ENCODE peak calls at places on chromosomes 6 and 20, in eight cellular contexts. One of them, this sample, is unnamed.

GRCh38 chr20:4840831-4841230 is 119.1 kb downstream of the PRND start:
- ATAC-seq in Right ventricle myocardium inferior: no peak
- ATAC-seq in left ventricle myocardium superior: no peak
- ATAC-seq in heart left ventricle: no peak
- ATAC-seq in T-helper 17 cell: no peak
- ATAC-seq in naive thymus-derived CD8-positive, alpha-beta T cell: no peak
- ATAC-seq in SK-N-SH treated with all-trans-retinoic acid at 6 μM for 48 hours: no peak
- ATAC-seq in activated T-cell treated with anti-CD3 and anti-CD28 coated beads, Interleukin-2, amount 50 U/mL, for 72 hours: no peak
- ATAC-seq in this sample: no peak

GRCh38 chr6:31633447-31633846 is 12.9 kb downstream of the PRRC2A start:
- ATAC-seq in heart left ventricle: no peak
- ATAC-seq in Right ventricle myocardium inferior: no peak
- ATAC-seq in naive thymus-derived CD8-positive, alpha-beta T cell: no peak
- ATAC-seq in activated T-cell treated with anti-CD3 and anti-CD28 coated beads, Interleukin-2, amount 50 U/mL, for 72 hours: no peak
- ATAC-seq in T-helper 17 cell: no peak
- ATAC-seq in SK-N-SH treated with all-trans-retinoic acid at 6 μM for 48 hours: no peak
- ATAC-seq in left ventricle myocardium superior: no peak
- ATAC-seq in this sample: no peak

GRCh38 chr20:19913927-19914614 is 103.1 kb upstream of the NAA20 start:
- ATAC-seq in SK-N-SH treated with all-trans-retinoic acid at 6 μM for 48 hours: peak
- ATAC-seq in activated T-cell treated with anti-CD3 and anti-CD28 coated beads, Interleukin-2, amount 50 U/mL, for 72 hours: no peak
- ATAC-seq in heart left ventricle: no peak
- ATAC-seq in Right ventricle myocardium inferior: no peak
- ATAC-seq in naive thymus-derived CD8-positive, alpha-beta T cell: no peak
- ATAC-seq in left ventricle myocardium superior: no peak
- ATAC-seq in T-helper 17 cell: no peak
- ATAC-seq in this sample: no peak

GRCh38 chr6:21342496-21342895 is 251.1 kb upstream of the SOX4 start:
- ATAC-seq in SK-N-SH treated with all-trans-retinoic acid at 6 μM for 48 hours: no peak
- ATAC-seq in naive thymus-derived CD8-positive, alpha-beta T cell: no peak
- ATAC-seq in Right ventricle myocardium inferior: peak
- ATAC-seq in T-helper 17 cell: no peak
- ATAC-seq in activated T-cell treated with anti-CD3 and anti-CD28 coated beads, Interleukin-2, amount 50 U/mL, for 72 hours: no peak
- ATAC-seq in heart left ventricle: peak
- ATAC-seq in left ventricle myocardium superior: peak
- ATAC-seq in this sample: no peak

GRCh38 chr20:50237349-50237748 is 46.7 kb downstream of the CEBPB start:
- ATAC-seq in SK-N-SH treated with all-trans-retinoic acid at 6 μM for 48 hours: no peak
- ATAC-seq in heart left ventricle: no peak
- ATAC-seq in Right ventricle myocardium inferior: no peak
- ATAC-seq in naive thymus-derived CD8-positive, alpha-beta T cell: no peak
- ATAC-seq in left ventricle myocardium superior: no peak
- ATAC-seq in T-helper 17 cell: no peak
- ATAC-seq in activated T-cell treated with anti-CD3 and anti-CD28 coated beads, Interleukin-2, amount 50 U/mL, for 72 hours: no peak
- ATAC-seq in this sample: no peak

GRCh38 chr6:4133941-4134838 is 1.2 kb downstream of the ECI2 start:
- ATAC-seq in heart left ventricle: no peak
- ATAC-seq in left ventricle myocardium superior: no peak
- ATAC-seq in activated T-cell treated with anti-CD3 and anti-CD28 coated beads, Interleukin-2, amount 50 U/mL, for 72 hours: no peak
- ATAC-seq in naive thymus-derived CD8-positive, alpha-beta T cell: no peak
- ATAC-seq in Right ventricle myocardium inferior: no peak
- ATAC-seq in SK-N-SH treated with all-trans-retinoic acid at 6 μM for 48 hours: peak
- ATAC-seq in T-helper 17 cell: no peak
- ATAC-seq in this sample: no peak

GRCh38 chr6:125738276-125738675 is 11.2 kb upstream of the HEY2 start:
- ATAC-seq in heart left ventricle: no peak
- ATAC-seq in activated T-cell treated with anti-CD3 and anti-CD28 coated beads, Interleukin-2, amount 50 U/mL, for 72 hours: no peak
- ATAC-seq in T-helper 17 cell: no peak
- ATAC-seq in Right ventricle myocardium inferior: no peak
- ATAC-seq in naive thymus-derived CD8-positive, alpha-beta T cell: no peak
- ATAC-seq in SK-N-SH treated with all-trans-retinoic acid at 6 μM for 48 hours: no peak
- ATAC-seq in left ventricle myocardium superior: no peak
- ATAC-seq in this sample: no peak

GRCh38 chr6:135159531-135159930 is 21.6 kb upstream of the MYB start:
- ATAC-seq in naive thymus-derived CD8-positive, alpha-beta T cell: no peak
- ATAC-seq in activated T-cell treated with anti-CD3 and anti-CD28 coated beads, Interleukin-2, amount 50 U/mL, for 72 hours: peak
- ATAC-seq in Right ventricle myocardium inferior: no peak
- ATAC-seq in T-helper 17 cell: no peak
- ATAC-seq in SK-N-SH treated with all-trans-retinoic acid at 6 μM for 48 hours: no peak
- ATAC-seq in heart left ventricle: no peak
- ATAC-seq in left ventricle myocardium superior: no peak
- ATAC-seq in this sample: no peak

GRCh38 chr6:52729594-52729993 is 33.7 kb downstream of the GSTA2 start:
- ATAC-seq in naive thymus-derived CD8-positive, alpha-beta T cell: no peak
- ATAC-seq in left ventricle myocardium superior: no peak
- ATAC-seq in SK-N-SH treated with all-trans-retinoic acid at 6 μM for 48 hours: no peak
- ATAC-seq in heart left ventricle: no peak
- ATAC-seq in Right ventricle myocardium inferior: no peak
- ATAC-seq in T-helper 17 cell: no peak
- ATAC-seq in activated T-cell treated with anti-CD3 and anti-CD28 coated beads, Interleukin-2, amount 50 U/mL, for 72 hours: no peak
- ATAC-seq in this sample: no peak

GRCh38 chr6:63808576-63808975 is 173.0 kb downstream of the PHF3 start:
- ATAC-seq in activated T-cell treated with anti-CD3 and anti-CD28 coated beads, Interleukin-2, amount 50 U/mL, for 72 hours: no peak
- ATAC-seq in SK-N-SH treated with all-trans-retinoic acid at 6 μM for 48 hours: no peak
- ATAC-seq in naive thymus-derived CD8-positive, alpha-beta T cell: no peak
- ATAC-seq in heart left ventricle: no peak
- ATAC-seq in T-helper 17 cell: no peak
- ATAC-seq in left ventricle myocardium superior: no peak
- ATAC-seq in Right ventricle myocardium inferior: no peak
- ATAC-seq in this sample: no peak

GRCh38 chr6:52739627-52740026 is 23.6 kb downstream of the GSTA2 start:
- ATAC-seq in left ventricle myocardium superior: no peak
- ATAC-seq in SK-N-SH treated with all-trans-retinoic acid at 6 μM for 48 hours: no peak
- ATAC-seq in naive thymus-derived CD8-positive, alpha-beta T cell: no peak
- ATAC-seq in Right ventricle myocardium inferior: no peak
- ATAC-seq in T-helper 17 cell: no peak
- ATAC-seq in activated T-cell treated with anti-CD3 and anti-CD28 coated beads, Interleukin-2, amount 50 U/mL, for 72 hours: no peak
- ATAC-seq in heart left ventricle: no peak
- ATAC-seq in this sample: no peak

GRCh38 chr20:60313609-60314008 is 355.4 kb downstream of the CDH26 start:
- ATAC-seq in left ventricle myocardium superior: no peak
- ATAC-seq in SK-N-SH treated with all-trans-retinoic acid at 6 μM for 48 hours: no peak
- ATAC-seq in heart left ventricle: no peak
- ATAC-seq in naive thymus-derived CD8-positive, alpha-beta T cell: no peak
- ATAC-seq in T-helper 17 cell: no peak
- ATAC-seq in Right ventricle myocardium inferior: no peak
- ATAC-seq in activated T-cell treated with anti-CD3 and anti-CD28 coated beads, Interleukin-2, amount 50 U/mL, for 72 hours: no peak
- ATAC-seq in this sample: no peak

GRCh38 chr6:32972353-32973143 is 4.2 kb downstream of the BRD2 start:
- ATAC-seq in heart left ventricle: peak
- ATAC-seq in activated T-cell treated with anti-CD3 and anti-CD28 coated beads, Interleukin-2, amount 50 U/mL, for 72 hours: peak
- ATAC-seq in naive thymus-derived CD8-positive, alpha-beta T cell: peak
- ATAC-seq in Right ventricle myocardium inferior: no peak
- ATAC-seq in left ventricle myocardium superior: no peak
- ATAC-seq in T-helper 17 cell: peak
- ATAC-seq in SK-N-SH treated with all-trans-retinoic acid at 6 μM for 48 hours: no peak
- ATAC-seq in this sample: no peak

GRCh38 chr6:10595731-10596664 is 74.8 kb downstream of the GCNT2 start:
- ATAC-seq in heart left ventricle: no peak
- ATAC-seq in T-helper 17 cell: no peak
- ATAC-seq in left ventricle myocardium superior: no peak
- ATAC-seq in naive thymus-derived CD8-positive, alpha-beta T cell: no peak
- ATAC-seq in Right ventricle myocardium inferior: no peak
- ATAC-seq in activated T-cell treated with anti-CD3 and anti-CD28 coated beads, Interleukin-2, amount 50 U/mL, for 72 hours: no peak
- ATAC-seq in SK-N-SH treated with all-trans-retinoic acid at 6 μM for 48 hours: no peak
- ATAC-seq in this sample: no peak

GRCh38 chr6:1400126-1400850 is 10.9 kb downstream of the FOXF2 start:
- ATAC-seq in Right ventricle myocardium inferior: no peak
- ATAC-seq in activated T-cell treated with anti-CD3 and anti-CD28 coated beads, Interleukin-2, amount 50 U/mL, for 72 hours: no peak
- ATAC-seq in naive thymus-derived CD8-positive, alpha-beta T cell: no peak
- ATAC-seq in left ventricle myocardium superior: no peak
- ATAC-seq in SK-N-SH treated with all-trans-retinoic acid at 6 μM for 48 hours: no peak
- ATAC-seq in T-helper 17 cell: no peak
- ATAC-seq in heart left ventricle: no peak
- ATAC-seq in this sample: no peak

GRCh38 chr6:47836046-47836445 is 54.2 kb downstream of the OPN5 start:
- ATAC-seq in SK-N-SH treated with all-trans-retinoic acid at 6 μM for 48 hours: no peak
- ATAC-seq in heart left ventricle: no peak
- ATAC-seq in activated T-cell treated with anti-CD3 and anti-CD28 coated beads, Interleukin-2, amount 50 U/mL, for 72 hours: peak
- ATAC-seq in left ventricle myocardium superior: no peak
- ATAC-seq in Right ventricle myocardium inferior: no peak
- ATAC-seq in T-helper 17 cell: no peak
- ATAC-seq in naive thymus-derived CD8-positive, alpha-beta T cell: no peak
- ATAC-seq in this sample: no peak

GRCh38 chr6:152130441-152130840 is 323.0 kb downstream of the ESR1 start:
- ATAC-seq in left ventricle myocardium superior: peak
- ATAC-seq in activated T-cell treated with anti-CD3 and anti-CD28 coated beads, Interleukin-2, amount 50 U/mL, for 72 hours: peak
- ATAC-seq in heart left ventricle: peak
- ATAC-seq in T-helper 17 cell: no peak
- ATAC-seq in naive thymus-derived CD8-positive, alpha-beta T cell: no peak
- ATAC-seq in SK-N-SH treated with all-trans-retinoic acid at 6 μM for 48 hours: no peak
- ATAC-seq in Right ventricle myocardium inferior: peak
- ATAC-seq in this sample: peak

GRCh38 chr6:68695403-68695802 is 60.3 kb downstream of the ADGRB3 start:
- ATAC-seq in heart left ventricle: no peak
- ATAC-seq in activated T-cell treated with anti-CD3 and anti-CD28 coated beads, Interleukin-2, amount 50 U/mL, for 72 hours: no peak
- ATAC-seq in left ventricle myocardium superior: no peak
- ATAC-seq in Right ventricle myocardium inferior: no peak
- ATAC-seq in T-helper 17 cell: no peak
- ATAC-seq in naive thymus-derived CD8-positive, alpha-beta T cell: no peak
- ATAC-seq in SK-N-SH treated with all-trans-retinoic acid at 6 μM for 48 hours: no peak
- ATAC-seq in this sample: no peak

GRCh38 chr20:63924241-63924640 is 29.3 kb downstream of the DNAJC5 start:
- ATAC-seq in SK-N-SH treated with all-trans-retinoic acid at 6 μM for 48 hours: no peak
- ATAC-seq in Right ventricle myocardium inferior: no peak
- ATAC-seq in T-helper 17 cell: no peak
- ATAC-seq in heart left ventricle: no peak
- ATAC-seq in activated T-cell treated with anti-CD3 and anti-CD28 coated beads, Interleukin-2, amount 50 U/mL, for 72 hours: no peak
- ATAC-seq in naive thymus-derived CD8-positive, alpha-beta T cell: no peak
- ATAC-seq in left ventricle myocardium superior: no peak
- ATAC-seq in this sample: no peak

GRCh38 chr6:18416341-18416679 is 29.2 kb downstream of the RNF144B start:
- ATAC-seq in Right ventricle myocardium inferior: no peak
- ATAC-seq in activated T-cell treated with anti-CD3 and anti-CD28 coated beads, Interleukin-2, amount 50 U/mL, for 72 hours: no peak
- ATAC-seq in heart left ventricle: no peak
- ATAC-seq in left ventricle myocardium superior: no peak
- ATAC-seq in SK-N-SH treated with all-trans-retinoic acid at 6 μM for 48 hours: no peak
- ATAC-seq in naive thymus-derived CD8-positive, alpha-beta T cell: no peak
- ATAC-seq in T-helper 17 cell: no peak
- ATAC-seq in this sample: no peak

GRCh38 chr6:50589751-50590470 is 123.4 kb upstream of the TFAP2D start:
- ATAC-seq in SK-N-SH treated with all-trans-retinoic acid at 6 μM for 48 hours: no peak
- ATAC-seq in T-helper 17 cell: no peak
- ATAC-seq in activated T-cell treated with anti-CD3 and anti-CD28 coated beads, Interleukin-2, amount 50 U/mL, for 72 hours: no peak
- ATAC-seq in left ventricle myocardium superior: no peak
- ATAC-seq in naive thymus-derived CD8-positive, alpha-beta T cell: no peak
- ATAC-seq in Right ventricle myocardium inferior: no peak
- ATAC-seq in heart left ventricle: no peak
- ATAC-seq in this sample: no peak

GRCh38 chr6:1744543-1744942 is 134.8 kb downstream of the FOXC1 start:
- ATAC-seq in activated T-cell treated with anti-CD3 and anti-CD28 coated beads, Interleukin-2, amount 50 U/mL, for 72 hours: no peak
- ATAC-seq in SK-N-SH treated with all-trans-retinoic acid at 6 μM for 48 hours: no peak
- ATAC-seq in left ventricle myocardium superior: no peak
- ATAC-seq in naive thymus-derived CD8-positive, alpha-beta T cell: no peak
- ATAC-seq in Right ventricle myocardium inferior: no peak
- ATAC-seq in T-helper 17 cell: no peak
- ATAC-seq in heart left ventricle: no peak
- ATAC-seq in this sample: no peak

GRCh38 chr20:15675813-15676484 is 897.3 kb downstream of the KIF16B start:
- ATAC-seq in T-helper 17 cell: no peak
- ATAC-seq in activated T-cell treated with anti-CD3 and anti-CD28 coated beads, Interleukin-2, amount 50 U/mL, for 72 hours: no peak
- ATAC-seq in SK-N-SH treated with all-trans-retinoic acid at 6 μM for 48 hours: peak
- ATAC-seq in heart left ventricle: no peak
- ATAC-seq in Right ventricle myocardium inferior: no peak
- ATAC-seq in left ventricle myocardium superior: no peak
- ATAC-seq in naive thymus-derived CD8-positive, alpha-beta T cell: no peak
- ATAC-seq in this sample: no peak

GRCh38 chr6:41826343-41827043 is 39.0 kb downstream of the TOMM6 start:
- ATAC-seq in naive thymus-derived CD8-positive, alpha-beta T cell: no peak
- ATAC-seq in SK-N-SH treated with all-trans-retinoic acid at 6 μM for 48 hours: no peak
- ATAC-seq in Right ventricle myocardium inferior: no peak
- ATAC-seq in heart left ventricle: no peak
- ATAC-seq in T-helper 17 cell: no peak
- ATAC-seq in activated T-cell treated with anti-CD3 and anti-CD28 coated beads, Interleukin-2, amount 50 U/mL, for 72 hours: no peak
- ATAC-seq in left ventricle myocardium superior: no peak
- ATAC-seq in this sample: no peak

GRCh38 chr6:137369135-137369534 is 125.1 kb downstream of the OLIG3 start:
- ATAC-seq in naive thymus-derived CD8-positive, alpha-beta T cell: no peak
- ATAC-seq in left ventricle myocardium superior: no peak
- ATAC-seq in heart left ventricle: no peak
- ATAC-seq in Right ventricle myocardium inferior: no peak
- ATAC-seq in T-helper 17 cell: no peak
- ATAC-seq in SK-N-SH treated with all-trans-retinoic acid at 6 μM for 48 hours: no peak
- ATAC-seq in activated T-cell treated with anti-CD3 and anti-CD28 coated beads, Interleukin-2, amount 50 U/mL, for 72 hours: no peak
- ATAC-seq in this sample: no peak

GRCh38 chr6:20265842-20266241 is 53.6 kb upstream of the MBOAT1 start:
- ATAC-seq in heart left ventricle: no peak
- ATAC-seq in left ventricle myocardium superior: no peak
- ATAC-seq in activated T-cell treated with anti-CD3 and anti-CD28 coated beads, Interleukin-2, amount 50 U/mL, for 72 hours: no peak
- ATAC-seq in naive thymus-derived CD8-positive, alpha-beta T cell: no peak
- ATAC-seq in SK-N-SH treated with all-trans-retinoic acid at 6 μM for 48 hours: no peak
- ATAC-seq in T-helper 17 cell: no peak
- ATAC-seq in Right ventricle myocardium inferior: no peak
- ATAC-seq in this sample: no peak

GRCh38 chr20:38842558-38842981 is 37.1 kb downstream of the PPP1R16B start:
- ATAC-seq in activated T-cell treated with anti-CD3 and anti-CD28 coated beads, Interleukin-2, amount 50 U/mL, for 72 hours: peak
- ATAC-seq in naive thymus-derived CD8-positive, alpha-beta T cell: peak
- ATAC-seq in left ventricle myocardium superior: no peak
- ATAC-seq in Right ventricle myocardium inferior: no peak
- ATAC-seq in heart left ventricle: no peak
- ATAC-seq in SK-N-SH treated with all-trans-retinoic acid at 6 μM for 48 hours: no peak
- ATAC-seq in T-helper 17 cell: peak
- ATAC-seq in this sample: no peak

GRCh38 chr6:124800222-124800621 is 162.0 kb upstream of the RNF217 start:
- ATAC-seq in Right ventricle myocardium inferior: no peak
- ATAC-seq in heart left ventricle: no peak
- ATAC-seq in activated T-cell treated with anti-CD3 and anti-CD28 coated beads, Interleukin-2, amount 50 U/mL, for 72 hours: no peak
- ATAC-seq in naive thymus-derived CD8-positive, alpha-beta T cell: no peak
- ATAC-seq in SK-N-SH treated with all-trans-retinoic acid at 6 μM for 48 hours: no peak
- ATAC-seq in left ventricle myocardium superior: no peak
- ATAC-seq in T-helper 17 cell: no peak
- ATAC-seq in this sample: no peak

GRCh38 chr6:8633762-8634161 is 198.4 kb upstream of the SLC35B3 start:
- ATAC-seq in naive thymus-derived CD8-positive, alpha-beta T cell: no peak
- ATAC-seq in activated T-cell treated with anti-CD3 and anti-CD28 coated beads, Interleukin-2, amount 50 U/mL, for 72 hours: no peak
- ATAC-seq in left ventricle myocardium superior: no peak
- ATAC-seq in heart left ventricle: no peak
- ATAC-seq in T-helper 17 cell: no peak
- ATAC-seq in SK-N-SH treated with all-trans-retinoic acid at 6 μM for 48 hours: no peak
- ATAC-seq in Right ventricle myocardium inferior: no peak
- ATAC-seq in this sample: no peak

GRCh38 chr6:3081965-3082364 is 13.7 kb downstream of the RIPK1 start:
- ATAC-seq in heart left ventricle: peak
- ATAC-seq in T-helper 17 cell: no peak
- ATAC-seq in activated T-cell treated with anti-CD3 and anti-CD28 coated beads, Interleukin-2, amount 50 U/mL, for 72 hours: no peak
- ATAC-seq in naive thymus-derived CD8-positive, alpha-beta T cell: no peak
- ATAC-seq in left ventricle myocardium superior: peak
- ATAC-seq in SK-N-SH treated with all-trans-retinoic acid at 6 μM for 48 hours: no peak
- ATAC-seq in Right ventricle myocardium inferior: peak
- ATAC-seq in this sample: peak